ENCODE peak calls at places on chromosomes 2 and 18, in four cellular contexts. Y is DND-41, X is GM04503, A is HEK293T. V is an unnamed sample.

GRCh38 chr2:7962191-7962590 is 719.7 kb upstream of the ID2 start:
- DNase-seq in Y (no peak), X (no peak), A (no peak), V (no peak)

GRCh38 chr2:28089486-28089885 is 199.0 kb downstream of the BABAM2 start:
- DNase-seq in Y (no peak), X (no peak), A (no peak), V (no peak)

GRCh38 chr2:109376115-109376514 is 237.7 kb downstream of the SEPTIN10 start:
- DNase-seq in Y (no peak), X (no peak), A (no peak), V (no peak)

GRCh38 chr2:44283116-44283666 is 7.9 kb downstream of the SLC3A1 start:
- DNase-seq in Y (no peak), X (no peak), A (no peak), V (no peak)

GRCh38 chr2:95275601-95276243 is 1.5 kb downstream of the PROM2 start:
- DNase-seq in Y (no peak), X (no peak), A (no peak), V (no peak)

GRCh38 chr2:9809448-9810088 is 33.7 kb upstream of the TAF1B start:
- DNase-seq in Y (no peak), X (no peak), A (no peak), V (no peak)

GRCh38 chr2:43826305-43827250 is 12.1 kb downstream of the ABCG5 start:
- DNase-seq in Y (no peak), X (no peak), A (no peak), V (no peak)

GRCh38 chr18:24853076-24853475 is 392.6 kb downstream of the HRH4 start:
- DNase-seq in Y (no peak), X (no peak), A (no peak), V (no peak)

GRCh38 chr2:8985561-8986326 is 17.7 kb downstream of the MBOAT2 start:
- DNase-seq in Y (no peak), X (peak), A (no peak), V (no peak)

GRCh38 chr2:238863749-238864206 is 15.9 kb downstream of the TWIST2 start:
- DNase-seq in Y (no peak), X (no peak), A (no peak), V (no peak)

GRCh38 chr2:174535757-174536703 is 49.2 kb upstream of the GPR155 start:
- DNase-seq in Y (peak), X (no peak), A (no peak), V (no peak)

GRCh38 chr18:48942554-48943261 is 8.1 kb downstream of the SMAD7 start:
- DNase-seq in Y (no peak), X (peak), A (no peak), V (peak)

GRCh38 chr2:54479422-54479821 is 23.3 kb downstream of the SPTBN1 start:
- DNase-seq in Y (no peak), X (no peak), A (no peak), V (no peak)

GRCh38 chr18:38545071-38545470 is 979.5 kb upstream of the CELF4 start:
- DNase-seq in Y (no peak), X (no peak), A (peak), V (no peak)

GRCh38 chr2:165905854-165906253 is 47.7 kb downstream of the TTC21B start:
- DNase-seq in Y (no peak), X (no peak), A (no peak), V (no peak)

GRCh38 chr2:218194880-218195279 is 22.1 kb upstream of the ARPC2 start:
- DNase-seq in Y (no peak), X (no peak), A (no peak), V (no peak)

GRCh38 chr2:202406445-202406967 is 30.4 kb downstream of the BMPR2 start:
- DNase-seq in Y (no peak), X (no peak), A (no peak), V (no peak)

GRCh38 chr18:30800800-30801199 is 241.7 kb downstream of the DSC3 start:
- DNase-seq in Y (no peak), X (no peak), A (no peak), V (no peak)

GRCh38 chr18:23094411-23095165 is 40.7 kb upstream of the CABLES1 start:
- DNase-seq in Y (no peak), X (no peak), A (no peak), V (no peak)

GRCh38 chr2:65708129-65708528 is 275.7 kb upstream of the SPRED2 start:
- DNase-seq in Y (no peak), X (peak), A (no peak), V (no peak)

GRCh38 chr2:11738589-11739436 is 7.6 kb upstream of the LPIN1 start:
- DNase-seq in Y (no peak), X (peak), A (peak), V (peak)

GRCh38 chr18:50662775-50663383 is 103.0 kb downstream of the MAPK4 start:
- DNase-seq in Y (no peak), X (no peak), A (no peak), V (no peak)

GRCh38 chr18:48950536-48951447 is at the start of gene SMAD7:
- DNase-seq in Y (no peak), X (no peak), A (no peak), V (no peak)

GRCh38 chr2:233124449-233125080 is 64.4 kb downstream of the INPP5D start:
- DNase-seq in Y (peak), X (no peak), A (no peak), V (no peak)

GRCh38 chr2:161090401-161090800 is 69.8 kb upstream of the TANK start:
- DNase-seq in Y (peak), X (no peak), A (no peak), V (no peak)

GRCh38 chr2:226561962-226562361 is 237.7 kb downstream of the IRS1 start:
- DNase-seq in Y (no peak), X (no peak), A (no peak), V (no peak)

GRCh38 chr2:98578231-98578630 is 30.1 kb downstream of the COA5 start:
- DNase-seq in Y (no peak), X (no peak), A (no peak), V (no peak)

GRCh38 chr2:232103140-232103737 is 141.7 kb downstream of the DIS3L2 start:
- DNase-seq in Y (no peak), X (no peak), A (no peak), V (no peak)

GRCh38 chr2:212939777-212940531 is 211.5 kb downstream of the IKZF2 start:
- DNase-seq in Y (no peak), X (no peak), A (no peak), V (no peak)

V was measured in amniotic stem cell.